ENCODE peak calls at places on chromosomes 11 and 22, in seven cellular contexts. Y is fibroblast of the aortic adventitia, K is GM23338, E is frontal cortex, T is GM04504, C is SK-N-DZ, S is GM19239. L is an unnamed sample.

GRCh38 chr11:122758974-122759373 is 79.3 kb upstream of the CRTAM start:
- DNase-seq in Y (peak; percentile 66), K (no peak), E (no peak), T (no peak), C (no peak), S (no peak), L (peak; percentile 58)

GRCh38 chr11:105004021-105004420 is 18.9 kb downstream of the CASP5 start:
- DNase-seq in Y (peak; percentile 9), K (no peak), E (no peak), T (no peak), C (no peak), S (no peak), L (peak; percentile 80)

GRCh38 chr22:37163096-37163489 is 13.4 kb upstream of the IL2RB start:
- DNase-seq in Y (no peak), K (no peak), E (no peak), T (no peak), C (no peak), S (no peak), L (no peak)

GRCh38 chr11:67563354-67564114 is 20.1 kb upstream of the GSTP1 start:
- DNase-seq in Y (peak; percentile 94), K (no peak), E (no peak), T (peak; percentile 63), C (no peak), S (no peak), L (peak; percentile 92)

GRCh38 chr11:119337581-119338317 is 2.9 kb downstream of the C1QTNF5 start:
- DNase-seq in Y (no peak), K (peak; percentile 84), E (no peak), T (no peak), C (peak; percentile 44), S (no peak), L (peak; percentile 48)

GRCh38 chr22:46971141-46971775 is 208.8 kb downstream of the TBC1D22A start:
- DNase-seq in Y (peak; percentile 74), K (no peak), E (peak; percentile 57), T (no peak), C (peak; percentile 42), S (no peak), L (no peak)

GRCh38 chr11:127996825-127997224 is 590.5 kb downstream of the ETS1 start:
- DNase-seq in Y (peak; percentile 52), K (no peak), E (no peak), T (no peak), C (no peak), S (no peak), L (peak; percentile 17)

GRCh38 chr22:38957046-38957770 is at the start of gene APOBEC3A:
- DNase-seq in Y (no peak), K (no peak), E (no peak), T (no peak), C (no peak), S (no peak), L (no peak)

GRCh38 chr11:131546218-131546895 is 175.9 kb downstream of the NTM start:
- DNase-seq in Y (peak; percentile 1), K (peak; percentile 26), E (no peak), T (no peak), C (no peak), S (no peak), L (no peak)

GRCh38 chr22:20186183-20186870 is 35.5 kb upstream of the CCDC188 start:
- DNase-seq in Y (no peak), K (peak; percentile 86), E (no peak), T (no peak), C (no peak), S (no peak), L (no peak)